ENCODE peak calls at places on chromosomes 3 and 15, in six cellular contexts. P, X, G, Q, I and R are unnamed samples.

GRCh38 chr3:98650966-98651765 is 57.8 kb upstream of the CPOX start:
- DNase-seq in P (no peak), X (no peak), G (no peak), Q (no peak), I (no peak), R (no peak)

GRCh38 chr3:170278632-170279031 is 56.4 kb downstream of the PRKCI start:
- DNase-seq in P (no peak), X (no peak), G (no peak), Q (no peak), I (no peak), R (no peak)

GRCh38 chr3:158801696-158802398 is at the start of gene MFSD1:
- DNase-seq in P (peak), X (peak), G (peak), Q (peak), I (peak), R (peak)

GRCh38 chr3:40477671-40478070 is 749 bp downstream of the ZNF619 start:
- DNase-seq in P (no peak), X (no peak), G (no peak), Q (no peak), I (no peak), R (no peak)

GRCh38 chr3:49769516-49769915 is 16.8 kb downstream of the IP6K1 start:
- DNase-seq in P (no peak), X (no peak), G (no peak), Q (no peak), I (no peak), R (no peak)

GRCh38 chr3:66406186-66406585 is 94.6 kb downstream of the LRIG1 start:
- DNase-seq in P (peak), X (no peak), G (no peak), Q (no peak), I (no peak), R (no peak)

GRCh38 chr3:135125171-135125801 is 330.2 kb downstream of the EPHB1 start:
- DNase-seq in P (no peak), X (no peak), G (no peak), Q (no peak), I (no peak), R (peak)

GRCh38 chr3:12352253-12352652 is 63.4 kb downstream of the PPARG start:
- DNase-seq in P (no peak), X (no peak), G (no peak), Q (no peak), I (no peak), R (no peak)

GRCh38 chr3:137460944-137461343 is 303.2 kb upstream of the SOX14 start:
- DNase-seq in P (no peak), X (no peak), G (no peak), Q (no peak), I (no peak), R (no peak)

GRCh38 chr3:119794971-119795612 is 13.2 kb downstream of the NR1I2 start:
- DNase-seq in P (no peak), X (no peak), G (no peak), Q (no peak), I (no peak), R (peak)

GRCh38 chr3:182018361-182018760 is 306.6 kb downstream of the SOX2 start:
- DNase-seq in P (no peak), X (no peak), G (no peak), Q (no peak), I (no peak), R (no peak)

GRCh38 chr15:77898811-77899730 is 178.4 kb downstream of the TBC1D2B start:
- DNase-seq in P (no peak), X (no peak), G (peak), Q (no peak), I (no peak), R (no peak)

GRCh38 chr3:128481438-128481942 is 11.5 kb downstream of the GATA2 start:
- DNase-seq in P (no peak), X (peak), G (peak), Q (peak), I (no peak), R (no peak)

GRCh38 chr15:52731004-52731403 is 51.8 kb upstream of the ATOSA start:
- DNase-seq in P (no peak), X (no peak), G (no peak), Q (no peak), I (no peak), R (no peak)

GRCh38 chr3:172397716-172398405 is 50.4 kb downstream of the GHSR start:
- DNase-seq in P (no peak), X (no peak), G (no peak), Q (no peak), I (no peak), R (peak)

GRCh38 chr15:26875476-26875850 is 8.6 kb downstream of the GABRA5 start:
- DNase-seq in P (no peak), X (no peak), G (no peak), Q (no peak), I (no peak), R (no peak)

GRCh38 chr3:175288616-175289015 is 429.5 kb downstream of the NAALADL2 start:
- DNase-seq in P (no peak), X (no peak), G (no peak), Q (no peak), I (no peak), R (peak)

GRCh38 chr3:8982509-8982908 is 19.2 kb upstream of the RAD18 start:
- DNase-seq in P (no peak), X (no peak), G (no peak), Q (no peak), I (no peak), R (no peak)

GRCh38 chr3:172009736-172010254 is 29.6 kb upstream of the FNDC3B start:
- DNase-seq in P (no peak), X (no peak), G (no peak), Q (no peak), I (no peak), R (no peak)

GRCh38 chr3:44365952-44366351 is 27.4 kb downstream of the TCAIM start:
- DNase-seq in P (no peak), X (no peak), G (no peak), Q (no peak), I (no peak), R (no peak)

GRCh38 chr3:61772439-61772838 is 211.1 kb downstream of the PTPRG start:
- DNase-seq in P (no peak), X (no peak), G (no peak), Q (no peak), I (no peak), R (no peak)

GRCh38 chr3:129006864-129007263 is 5.8 kb downstream of the EFCC1 start:
- DNase-seq in P (no peak), X (no peak), G (peak), Q (no peak), I (no peak), R (no peak)

GRCh38 chr3:49351521-49352011 is 6.6 kb downstream of the GPX1 start:
- DNase-seq in P (no peak), X (no peak), G (no peak), Q (no peak), I (no peak), R (peak)

GRCh38 chr15:94154255-94154654 is 77.1 kb upstream of the MCTP2 start:
- DNase-seq in P (no peak), X (no peak), G (no peak), Q (no peak), I (no peak), R (no peak)

GRCh38 chr3:142853270-142854163 is 35.4 kb downstream of the PCOLCE2 start:
- DNase-seq in P (no peak), X (no peak), G (peak), Q (peak), I (no peak), R (no peak)

GRCh38 chr15:90013503-90013937 is 12.4 kb downstream of the ZNF710 start:
- DNase-seq in P (no peak), X (no peak), G (no peak), Q (no peak), I (no peak), R (no peak)

GRCh38 chr3:60047426-60048200 is 997.8 kb upstream of the CFAP20DC start:
- DNase-seq in P (no peak), X (no peak), G (no peak), Q (no peak), I (no peak), R (no peak)

GRCh38 chr3:129100274-129100673 is 21.3 kb downstream of the RAB43 start:
- DNase-seq in P (no peak), X (no peak), G (no peak), Q (no peak), I (no peak), R (no peak)

GRCh38 chr15:85141601-85142185 is 160.0 kb downstream of the PDE8A start:
- DNase-seq in P (no peak), X (no peak), G (no peak), Q (no peak), I (no peak), R (no peak)

GRCh38 chr3:40924559-40925058 is 274.7 kb upstream of the CTNNB1 start:
- DNase-seq in P (no peak), X (no peak), G (peak), Q (no peak), I (no peak), R (no peak)

GRCh38 chr15:85482896-85483295 is 102.5 kb downstream of the AKAP13 start:
- DNase-seq in P (no peak), X (peak), G (no peak), Q (no peak), I (no peak), R (no peak)

GRCh38 chr3:149587383-149587782 is 70.4 kb downstream of the WWTR1 start:
- DNase-seq in P (no peak), X (no peak), G (no peak), Q (no peak), I (no peak), R (no peak)

GRCh38 chr15:25245801-25246622 is 192.8 kb downstream of the UBE3A start:
- DNase-seq in P (peak), X (peak), G (peak), Q (peak), I (no peak), R (no peak)

GRCh38 chr3:114178770-114179368 is at the start of gene DRD3:
- DNase-seq in P (no peak), X (no peak), G (no peak), Q (no peak), I (no peak), R (peak)

GRCh38 chr15:86079491-86080266 is at the start of gene AGBL1:
- DNase-seq in P (no peak), X (no peak), G (no peak), Q (no peak), I (no peak), R (no peak)

GRCh38 chr15:84783493-84784251 is 33.5 kb upstream of the ALPK3 start:
- DNase-seq in P (no peak), X (no peak), G (peak), Q (no peak), I (no peak), R (no peak)

GRCh38 chr15:49328941-49329340 is 94.1 kb upstream of the FGF7 start:
- DNase-seq in P (no peak), X (no peak), G (no peak), Q (no peak), I (no peak), R (no peak)

GRCh38 chr3:124202754-124203153 is 210.8 kb upstream of the ROPN1 start:
- DNase-seq in P (peak), X (peak), G (peak), Q (peak), I (no peak), R (peak)

GRCh38 chr3:53223025-53223424 is 32.8 kb downstream of the TKT start:
- DNase-seq in P (no peak), X (no peak), G (no peak), Q (no peak), I (no peak), R (no peak)

GRCh38 chr3:53225181-53225580 is 30.6 kb downstream of the TKT start:
- DNase-seq in P (no peak), X (no peak), G (no peak), Q (no peak), I (no peak), R (no peak)

GRCh38 chr3:53223541-53223966 is 32.3 kb downstream of the TKT start:
- DNase-seq in P (no peak), X (no peak), G (no peak), Q (no peak), I (no peak), R (no peak)

GRCh38 chr3:53224536-53224935 is 31.3 kb downstream of the TKT start:
- DNase-seq in P (no peak), X (no peak), G (no peak), Q (no peak), I (no peak), R (no peak)

GRCh38 chr3:53224026-53224425 is 31.8 kb downstream of the TKT start:
- DNase-seq in P (no peak), X (no peak), G (no peak), Q (no peak), I (no peak), R (no peak)
- H3K27ac ChIP-seq in P (no peak), X (no peak), G (no peak), Q (no peak), I (no peak), R (no peak)

GRCh38 chr15:60563539-60564404 is 84.8 kb upstream of the ICE2 start:
- DNase-seq in P (no peak), X (no peak), G (no peak), Q (no peak), I (no peak), R (no peak)
- H3K27ac ChIP-seq in P (no peak), X (no peak), G (no peak), Q (no peak), I (no peak), R (no peak)

GRCh38 chr3:3110749-3111361 is 681 bp upstream of the IL5RA start:
- DNase-seq in P (no peak), X (no peak), G (no peak), Q (no peak), I (no peak), R (no peak)
- H3K27ac ChIP-seq in P (no peak), X (no peak), G (no peak), Q (no peak), I (no peak), R (no peak)

GRCh38 chr15:56812255-56812654 is 78.9 kb upstream of the ZNF280D start:
- DNase-seq in P (no peak), X (no peak), G (no peak), Q (no peak), I (no peak), R (no peak)
- H3K27ac ChIP-seq in P (no peak), X (no peak), G (no peak), Q (peak), I (peak), R (peak)

DNA sequence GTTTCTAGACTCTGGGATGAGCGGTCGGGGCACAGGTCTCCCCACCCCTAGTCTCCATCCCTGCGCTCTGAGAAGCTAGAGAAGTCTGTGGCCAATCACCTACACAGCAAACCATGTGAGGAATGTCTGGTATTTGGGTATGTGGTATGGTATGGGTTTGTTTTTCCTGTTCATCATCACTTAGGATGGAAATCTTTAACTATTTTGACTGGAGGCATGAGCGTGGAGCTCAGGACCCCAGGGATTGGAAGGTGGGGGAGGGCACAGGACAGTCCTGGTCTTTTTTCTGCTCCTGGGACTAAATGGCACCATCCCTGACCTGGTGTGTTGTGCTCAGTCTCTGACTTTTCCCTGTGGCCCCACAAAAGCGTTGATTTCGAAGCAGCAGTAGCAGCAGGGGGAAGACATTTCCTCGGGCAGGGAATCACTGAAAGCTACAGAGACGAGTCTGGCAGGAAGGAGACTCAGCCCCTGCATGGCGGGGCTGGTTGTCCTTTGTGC is 191.7 kb upstream of the TPM1 start:
- DNase-seq in P (no peak), X (no peak), G (no peak), Q (no peak), I (no peak), R (peak)
- H3K27ac ChIP-seq in P (no peak), X (no peak), G (no peak), Q (no peak), I (no peak), R (peak)

DNA sequence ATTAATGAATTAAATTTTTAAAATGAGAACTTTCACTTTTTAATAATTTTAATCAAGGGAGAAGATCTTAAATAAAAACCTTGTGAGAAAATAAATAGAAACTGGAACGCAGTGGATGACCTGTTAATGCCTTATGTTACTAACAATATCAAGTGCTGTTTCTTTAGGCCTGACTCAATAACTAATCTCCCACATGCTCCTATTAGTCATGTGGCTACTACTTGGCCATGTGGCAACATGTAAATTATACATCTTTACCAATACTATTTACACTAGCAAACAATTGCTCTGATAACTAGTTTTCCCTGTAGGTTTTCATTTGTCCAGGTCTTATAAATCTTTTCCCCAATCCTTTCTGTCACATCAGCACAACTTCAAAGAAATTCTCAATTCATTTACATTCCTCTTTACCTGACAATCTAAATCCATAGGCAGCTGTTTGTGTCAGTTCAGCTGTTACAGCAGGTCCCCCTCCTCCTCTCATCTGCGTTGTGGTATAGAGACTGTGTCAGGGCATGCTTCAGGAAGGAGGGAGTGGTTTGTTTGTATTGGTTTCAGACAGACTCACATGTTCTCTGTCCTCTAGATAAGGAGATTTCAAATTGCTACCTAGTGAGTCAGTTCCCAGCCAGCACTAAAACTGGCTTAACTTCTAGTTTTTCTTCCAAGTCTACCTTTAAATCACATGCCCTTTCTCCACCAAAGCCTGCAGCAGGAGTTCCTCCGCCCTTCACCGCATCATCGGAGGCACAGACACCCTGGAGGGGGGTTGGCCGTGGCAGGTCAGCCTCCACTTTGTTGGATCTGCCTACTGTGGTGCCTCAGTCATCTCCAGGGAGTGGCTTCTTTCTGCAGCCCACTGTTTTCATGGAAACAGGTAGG is 11.3 kb upstream of the C3orf52 start:
- DNase-seq in P (no peak), X (no peak), G (no peak), Q (no peak), I (no peak), R (peak)
- H3K27ac ChIP-seq in P (no peak), X (no peak), G (no peak), Q (no peak), I (no peak), R (no peak)

DNA sequence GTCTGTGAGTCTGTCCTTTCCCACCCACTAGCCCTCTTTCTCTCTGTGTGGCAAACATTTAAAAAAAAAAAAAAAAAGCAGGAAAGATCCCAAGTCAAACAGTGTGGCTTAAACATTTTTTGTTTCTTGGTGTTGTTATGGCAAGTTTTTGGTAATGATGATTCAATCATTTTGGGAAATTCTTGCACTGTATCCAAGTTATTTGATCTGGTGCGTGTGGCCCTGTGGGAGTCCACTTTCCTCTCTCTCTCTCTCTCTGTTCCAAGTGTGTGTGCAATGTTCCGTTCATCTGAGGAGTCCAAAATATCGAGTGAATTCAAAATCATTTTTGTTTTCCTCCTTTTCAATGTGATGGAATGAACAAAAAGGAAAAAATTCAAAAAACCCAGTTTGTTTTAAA is 97.7 kb downstream of the GAP43 start:
- DNase-seq in P (no peak), X (no peak), G (no peak), Q (no peak), I (no peak), R (no peak)
- H3K27ac ChIP-seq in P (no peak), X (no peak), G (no peak), Q (no peak), I (no peak), R (no peak)

GRCh38 chr15:79296583-79296982 is 14.1 kb downstream of the ANKRD34C start:
- DNase-seq in P (no peak), X (no peak), G (no peak), Q (no peak), I (no peak), R (no peak)
- H3K27ac ChIP-seq in P (no peak), X (no peak), G (no peak), Q (no peak), I (no peak), R (no peak)

GRCh38 chr3:122190525-122190924 is 7.1 kb downstream of the CASR start:
- DNase-seq in P (no peak), X (no peak), G (no peak), Q (no peak), I (no peak), R (no peak)

GRCh38 chr3:122184591-122184929 is 1.1 kb downstream of the CASR start:
- DNase-seq in P (no peak), X (no peak), G (no peak), Q (no peak), I (no peak), R (no peak)

GRCh38 chr3:122188758-122189157 is 5.3 kb downstream of the CASR start:
- DNase-seq in P (no peak), X (no peak), G (no peak), Q (no peak), I (no peak), R (no peak)

GRCh38 chr3:122186372-122186771 is 2.9 kb downstream of the CASR start:
- DNase-seq in P (no peak), X (no peak), G (no peak), Q (no peak), I (no peak), R (no peak)

GRCh38 chr3:122189357-122189756 is 5.9 kb downstream of the CASR start:
- DNase-seq in P (no peak), X (no peak), G (no peak), Q (no peak), I (no peak), R (no peak)
- H3K27ac ChIP-seq in P (no peak), X (no peak), G (no peak), Q (no peak), I (no peak), R (no peak)

GRCh38 chr15:61522375-61522774 is 293.3 kb upstream of the RORA start:
- DNase-seq in P (no peak), X (no peak), G (no peak), Q (no peak), I (no peak), R (no peak)

GRCh38 chr15:61524091-61524490 is 295.0 kb upstream of the RORA start:
- DNase-seq in P (no peak), X (no peak), G (no peak), Q (no peak), I (no peak), R (no peak)

GRCh38 chr15:61530769-61531168 is 301.7 kb upstream of the RORA start:
- DNase-seq in P (no peak), X (no peak), G (no peak), Q (no peak), I (no peak), R (peak)

GRCh38 chr15:61528590-61528929 is 299.5 kb upstream of the RORA start:
- DNase-seq in P (no peak), X (no peak), G (no peak), Q (no peak), I (no peak), R (peak)

GRCh38 chr15:61527836-61528589 is 298.9 kb upstream of the RORA start:
- DNase-seq in P (no peak), X (no peak), G (no peak), Q (no peak), I (no peak), R (no peak)
- H3K27ac ChIP-seq in P (no peak), X (no peak), G (no peak), Q (no peak), I (no peak), R (no peak)